ENCODE peak calls at places on chromosome 12, in eight cellular contexts. One of them, this sample, is unnamed.

GRCh38 chr12:51591020-51591901 is at the start of gene SCN8A:
- DNase-seq in mesothelial cell of epicardium: peak; percentile 70
- DNase-seq in NCI-H460: no peak
- DNase-seq in foreskin fibroblast: peak; percentile 74
- DNase-seq in mammary epithelial cell: no peak
- DNase-seq in aorta: no peak
- DNase-seq in stimulated activated CD4-positive, alpha-beta T cell treated with anti-CD3 and anti-CD28 coated beads, TNF-alpha, amount 100 ng/mL, for 4 hours: peak; percentile 33
- DNase-seq in CD8-positive, alpha-beta T cell: peak; percentile 30
- DNase-seq in this sample: peak; percentile 89

GRCh38 chr12:62919827-62920226 is 15.1 kb downstream of the PPM1H start:
- DNase-seq in stimulated activated CD4-positive, alpha-beta T cell treated with anti-CD3 and anti-CD28 coated beads, TNF-alpha, amount 100 ng/mL, for 4 hours: no peak
- DNase-seq in aorta: no peak
- DNase-seq in CD8-positive, alpha-beta T cell: no peak
- DNase-seq in mammary epithelial cell: peak; percentile 73
- DNase-seq in mesothelial cell of epicardium: no peak
- DNase-seq in foreskin fibroblast: peak; percentile 24
- DNase-seq in NCI-H460: no peak
- DNase-seq in this sample: peak; percentile 2

GRCh38 chr12:118334241-118334640 is 38.5 kb downstream of the TAOK3 start:
- DNase-seq in mammary epithelial cell: no peak
- DNase-seq in stimulated activated CD4-positive, alpha-beta T cell treated with anti-CD3 and anti-CD28 coated beads, TNF-alpha, amount 100 ng/mL, for 4 hours: no peak
- DNase-seq in CD8-positive, alpha-beta T cell: no peak
- DNase-seq in aorta: no peak
- DNase-seq in foreskin fibroblast: no peak
- DNase-seq in mesothelial cell of epicardium: no peak
- DNase-seq in NCI-H460: no peak
- DNase-seq in this sample: no peak

GRCh38 chr12:46702581-46703344 is 123.0 kb downstream of the SLC38A4 start:
- DNase-seq in aorta: no peak
- DNase-seq in mammary epithelial cell: peak; percentile 99
- DNase-seq in NCI-H460: no peak
- DNase-seq in CD8-positive, alpha-beta T cell: no peak
- DNase-seq in mesothelial cell of epicardium: no peak
- DNase-seq in stimulated activated CD4-positive, alpha-beta T cell treated with anti-CD3 and anti-CD28 coated beads, TNF-alpha, amount 100 ng/mL, for 4 hours: no peak
- DNase-seq in foreskin fibroblast: peak; percentile 21
- DNase-seq in this sample: peak; percentile 66

GRCh38 chr12:121579190-121579791 is 1.5 kb downstream of the KDM2B start:
- DNase-seq in NCI-H460: no peak
- DNase-seq in mammary epithelial cell: no peak
- DNase-seq in CD8-positive, alpha-beta T cell: peak; percentile 58
- DNase-seq in stimulated activated CD4-positive, alpha-beta T cell treated with anti-CD3 and anti-CD28 coated beads, TNF-alpha, amount 100 ng/mL, for 4 hours: peak; percentile 24
- DNase-seq in mesothelial cell of epicardium: peak; percentile 51
- DNase-seq in aorta: peak; percentile 79
- DNase-seq in foreskin fibroblast: no peak
- DNase-seq in this sample: peak; percentile 64

GRCh38 chr12:90801776-90802175 is 153.2 kb downstream of the CCER1 start:
- DNase-seq in mammary epithelial cell: peak; percentile 54
- DNase-seq in aorta: no peak
- DNase-seq in stimulated activated CD4-positive, alpha-beta T cell treated with anti-CD3 and anti-CD28 coated beads, TNF-alpha, amount 100 ng/mL, for 4 hours: no peak
- DNase-seq in foreskin fibroblast: peak; percentile 58
- DNase-seq in NCI-H460: no peak
- DNase-seq in mesothelial cell of epicardium: no peak
- DNase-seq in CD8-positive, alpha-beta T cell: no peak
- DNase-seq in this sample: peak; percentile 72

GRCh38 chr12:124544311-124544970 is 23.0 kb downstream of the NCOR2 start:
- DNase-seq in mesothelial cell of epicardium: no peak
- DNase-seq in foreskin fibroblast: no peak
- DNase-seq in NCI-H460: no peak
- DNase-seq in mammary epithelial cell: no peak
- DNase-seq in CD8-positive, alpha-beta T cell: no peak
- DNase-seq in aorta: no peak
- DNase-seq in stimulated activated CD4-positive, alpha-beta T cell treated with anti-CD3 and anti-CD28 coated beads, TNF-alpha, amount 100 ng/mL, for 4 hours: no peak
- DNase-seq in this sample: no peak

GRCh38 chr12:75479963-75480461 is 543 bp upstream of the GLIPR1 start:
- DNase-seq in CD8-positive, alpha-beta T cell: no peak
- DNase-seq in mesothelial cell of epicardium: no peak
- DNase-seq in mammary epithelial cell: peak; percentile 63
- DNase-seq in stimulated activated CD4-positive, alpha-beta T cell treated with anti-CD3 and anti-CD28 coated beads, TNF-alpha, amount 100 ng/mL, for 4 hours: no peak
- DNase-seq in NCI-H460: no peak
- DNase-seq in foreskin fibroblast: peak; percentile 64
- DNase-seq in aorta: no peak
- DNase-seq in this sample: peak; percentile 82

GRCh38 chr12:114636723-114637480 is 47.1 kb downstream of the TBX3 start:
- DNase-seq in mammary epithelial cell: peak; percentile 56
- DNase-seq in mesothelial cell of epicardium: no peak
- DNase-seq in NCI-H460: no peak
- DNase-seq in stimulated activated CD4-positive, alpha-beta T cell treated with anti-CD3 and anti-CD28 coated beads, TNF-alpha, amount 100 ng/mL, for 4 hours: no peak
- DNase-seq in foreskin fibroblast: peak; percentile 24
- DNase-seq in aorta: no peak
- DNase-seq in CD8-positive, alpha-beta T cell: no peak
- DNase-seq in this sample: peak; percentile 59

GRCh38 chr12:102573237-102573636 is 92.9 kb upstream of the IGF1 start:
- DNase-seq in stimulated activated CD4-positive, alpha-beta T cell treated with anti-CD3 and anti-CD28 coated beads, TNF-alpha, amount 100 ng/mL, for 4 hours: no peak
- DNase-seq in mammary epithelial cell: no peak
- DNase-seq in foreskin fibroblast: no peak
- DNase-seq in NCI-H460: no peak
- DNase-seq in CD8-positive, alpha-beta T cell: no peak
- DNase-seq in aorta: no peak
- DNase-seq in mesothelial cell of epicardium: no peak
- DNase-seq in this sample: peak; percentile 35

GRCh38 chr12:104282109-104282508 is 21.4 kb upstream of the EID3 start:
- DNase-seq in mesothelial cell of epicardium: no peak
- DNase-seq in stimulated activated CD4-positive, alpha-beta T cell treated with anti-CD3 and anti-CD28 coated beads, TNF-alpha, amount 100 ng/mL, for 4 hours: no peak
- DNase-seq in mammary epithelial cell: no peak
- DNase-seq in aorta: no peak
- DNase-seq in foreskin fibroblast: no peak
- DNase-seq in NCI-H460: no peak
- DNase-seq in CD8-positive, alpha-beta T cell: no peak
- DNase-seq in this sample: peak; percentile 45

GRCh38 chr12:102043928-102044327 is 17.9 kb downstream of the WASHC3 start:
- DNase-seq in NCI-H460: no peak
- DNase-seq in CD8-positive, alpha-beta T cell: no peak
- DNase-seq in mammary epithelial cell: no peak
- DNase-seq in mesothelial cell of epicardium: no peak
- DNase-seq in foreskin fibroblast: no peak
- DNase-seq in aorta: no peak
- DNase-seq in stimulated activated CD4-positive, alpha-beta T cell treated with anti-CD3 and anti-CD28 coated beads, TNF-alpha, amount 100 ng/mL, for 4 hours: no peak
- DNase-seq in this sample: no peak

GRCh38 chr12:54991161-54991991 is 6.8 kb upstream of the TESPA1 start:
- DNase-seq in CD8-positive, alpha-beta T cell: peak; percentile 36
- DNase-seq in stimulated activated CD4-positive, alpha-beta T cell treated with anti-CD3 and anti-CD28 coated beads, TNF-alpha, amount 100 ng/mL, for 4 hours: no peak
- DNase-seq in mesothelial cell of epicardium: no peak
- DNase-seq in foreskin fibroblast: no peak
- DNase-seq in NCI-H460: no peak
- DNase-seq in aorta: no peak
- DNase-seq in mammary epithelial cell: no peak
- DNase-seq in this sample: no peak

GRCh38 chr12:65532162-65532561 is 253.7 kb downstream of the MSRB3 start:
- DNase-seq in stimulated activated CD4-positive, alpha-beta T cell treated with anti-CD3 and anti-CD28 coated beads, TNF-alpha, amount 100 ng/mL, for 4 hours: no peak
- DNase-seq in mammary epithelial cell: no peak
- DNase-seq in CD8-positive, alpha-beta T cell: no peak
- DNase-seq in mesothelial cell of epicardium: no peak
- DNase-seq in foreskin fibroblast: peak; percentile 76
- DNase-seq in NCI-H460: no peak
- DNase-seq in aorta: no peak
- DNase-seq in this sample: peak; percentile 65